ENCODE peak calls at places on chromosome 22, in five cellular contexts. W is adrenal gland, M is suprapubic skin, F is A549, I is uterus. C is an unnamed sample.

GRCh38 chr22:44489817-44490216 is 8.2 kb downstream of the RTL6 start:
- DNase-seq in W (no peak), M (no peak), F (no peak), I (no peak), C (no peak)

GRCh38 chr22:45946805-45947600 is 30.0 kb downstream of the WNT7B start:
- DNase-seq in W (no peak), M (no peak), F (no peak), I (no peak), C (no peak)

GRCh38 chr22:22655452-22656108 is 11.2 kb downstream of the GGTLC2 start:
- DNase-seq in W (no peak), M (no peak), F (no peak), I (no peak), C (no peak)

GRCh38 chr22:26679003-26679629 is 21.7 kb downstream of the MIAT start:
- DNase-seq in W (peak), M (no peak), F (peak), I (peak), C (peak)

GRCh38 chr22:38504731-38505594 is 1.1 kb downstream of the DDX17 start:
- DNase-seq in W (peak), M (no peak), F (peak), I (peak), C (peak)

GRCh38 chr22:17086750-17087149 is 1.9 kb downstream of the IL17RA start:
- DNase-seq in W (no peak), M (peak), F (no peak), I (no peak), C (no peak)

GRCh38 chr22:20254975-20255946 is 12.9 kb downstream of the RTN4R start:
- DNase-seq in W (no peak), M (no peak), F (no peak), I (no peak), C (no peak)

GRCh38 chr22:19823638-19824196 is 31.0 kb downstream of the GNB1L start:
- DNase-seq in W (peak), M (peak), F (no peak), I (no peak), C (no peak)

GRCh38 chr22:38246692-38247091 is 26.1 kb downstream of the TMEM184B start:
- DNase-seq in W (no peak), M (no peak), F (no peak), I (peak), C (peak)

GRCh38 chr22:42180349-42180842 is 49.8 kb upstream of the CYP2D6 start:
- DNase-seq in W (peak), M (no peak), F (no peak), I (peak), C (peak)

GRCh38 chr22:26043031-26043430 is 126.2 kb upstream of the SEZ6L start:
- DNase-seq in W (no peak), M (no peak), F (no peak), I (no peak), C (no peak)

GRCh38 chr22:26648761-26649363 is 8.5 kb upstream of the MIAT start:
- DNase-seq in W (no peak), M (no peak), F (no peak), I (no peak), C (no peak)

GRCh38 chr22:25448435-25449051 is 115.9 kb upstream of the GRK3 start:
- DNase-seq in W (peak), M (no peak), F (no peak), I (no peak), C (no peak)

GRCh38 chr22:43570531-43571144 is 158.8 kb downstream of the MPPED1 start:
- DNase-seq in W (no peak), M (no peak), F (no peak), I (no peak), C (no peak)

GRCh38 chr22:46267431-46268279 is at the start of gene TTC38:
- DNase-seq in W (peak), M (peak), F (peak), I (peak), C (peak)

GRCh38 chr22:36329217-36330078 is 58.3 kb downstream of the MYH9 start:
- DNase-seq in W (no peak), M (no peak), F (peak), I (peak), C (no peak)

GRCh38 chr22:42914511-42915076 is 57.5 kb upstream of the ARFGAP3 start:
- DNase-seq in W (no peak), M (no peak), F (no peak), I (no peak), C (no peak)

GRCh38 chr22:38187413-38188212 is 6.0 kb upstream of the PLA2G6 start:
- DNase-seq in W (no peak), M (no peak), F (no peak), I (no peak), C (no peak)

GRCh38 chr22:44159811-44160210 is 20.9 kb upstream of the PARVG start:
- DNase-seq in W (no peak), M (no peak), F (no peak), I (no peak), C (no peak)

GRCh38 chr22:45124176-45124857 is 39.4 kb upstream of the NUP50 start:
- DNase-seq in W (no peak), M (no peak), F (no peak), I (no peak), C (no peak)

GRCh38 chr22:42427211-42427610 is 5.0 kb downstream of the NFAM1 start:
- DNase-seq in W (no peak), M (no peak), F (no peak), I (no peak), C (no peak)

GRCh38 chr22:46036558-46037408 is 59.8 kb upstream of the WNT7B start:
- DNase-seq in W (peak), M (peak), F (peak), I (peak), C (no peak)

GRCh38 chr22:28029201-28029948 is 110.3 kb upstream of the PITPNB start:
- DNase-seq in W (peak), M (no peak), F (peak), I (no peak), C (no peak)

GRCh38 chr22:36197065-36197440 is 4.6 kb downstream of the APOL4 start:
- DNase-seq in W (no peak), M (no peak), F (no peak), I (peak), C (peak)

GRCh38 chr22:37633082-37633692 is 6.3 kb upstream of the SH3BP1 start:
- DNase-seq in W (no peak), M (no peak), F (no peak), I (no peak), C (no peak)

GRCh38 chr22:37425800-37426531 is 1.3 kb downstream of the ELFN2 start:
- DNase-seq in W (no peak), M (no peak), F (peak), I (no peak), C (no peak)

GRCh38 chr22:35099883-35100282 is 33.9 kb downstream of the ISX start:
- DNase-seq in W (no peak), M (no peak), F (peak), I (no peak), C (no peak)

GRCh38 chr22:41826430-41827383 is 6.2 kb upstream of the SREBF2 start:
- DNase-seq in W (peak), M (no peak), F (no peak), I (no peak), C (no peak)

DNA sequence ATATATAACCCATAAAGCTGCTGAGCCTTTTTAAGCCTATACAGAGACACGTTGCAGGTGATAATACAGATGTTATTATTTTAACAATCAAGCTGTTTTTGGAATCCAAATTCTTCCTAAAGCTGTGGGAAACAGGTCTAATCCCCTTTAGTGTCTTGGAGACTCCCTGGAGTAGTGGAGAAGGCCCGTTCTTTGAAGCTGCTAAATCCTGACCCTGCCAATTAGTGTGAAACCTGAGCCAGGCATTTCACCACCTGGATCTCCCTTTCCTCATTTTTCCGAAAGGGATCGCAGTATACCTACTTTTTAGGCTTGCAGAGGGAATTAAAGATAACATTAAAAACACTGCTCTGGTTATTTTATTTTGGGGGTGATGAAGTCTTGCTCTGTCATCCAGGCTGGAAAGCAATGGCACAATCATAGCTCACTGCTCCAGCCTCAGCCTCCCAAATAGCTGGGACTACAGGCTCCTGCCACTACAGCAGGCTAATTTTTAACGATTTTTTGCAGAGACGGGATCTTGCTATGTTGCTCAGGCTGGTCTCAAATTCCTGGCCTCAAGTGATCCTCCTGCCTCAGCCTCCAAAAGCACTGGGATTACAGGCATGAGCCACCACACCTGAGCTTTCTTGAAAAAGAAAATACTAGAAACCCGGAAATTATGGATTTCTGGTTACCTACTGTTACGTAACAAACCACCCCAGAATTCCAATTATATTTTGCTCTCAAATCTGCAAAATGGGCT is 1.7 kb upstream of the EIF4ENIF1 start:
- DNase-seq in W (no peak), M (no peak), F (no peak), I (no peak), C (no peak)
- TF ChIP-seq POLR2A in W (no peak), M (no peak), F (no peak), I (no peak), C (no peak)

GRCh38 chr22:29167032-29167911 is 38.4 kb upstream of the EMID1 start:
- DNase-seq in W (no peak), M (no peak), F (no peak), I (no peak), C (no peak)

GRCh38 chr22:29163808-29164207 is 41.9 kb upstream of the EMID1 start:
- DNase-seq in W (no peak), M (no peak), F (no peak), I (no peak), C (no peak)

GRCh38 chr22:29165336-29166060 is 40.2 kb upstream of the EMID1 start:
- DNase-seq in W (no peak), M (no peak), F (no peak), I (no peak), C (no peak)

GRCh38 chr22:29171721-29172120 is 34.0 kb upstream of the EMID1 start:
- DNase-seq in W (no peak), M (no peak), F (no peak), I (no peak), C (no peak)

DNA sequence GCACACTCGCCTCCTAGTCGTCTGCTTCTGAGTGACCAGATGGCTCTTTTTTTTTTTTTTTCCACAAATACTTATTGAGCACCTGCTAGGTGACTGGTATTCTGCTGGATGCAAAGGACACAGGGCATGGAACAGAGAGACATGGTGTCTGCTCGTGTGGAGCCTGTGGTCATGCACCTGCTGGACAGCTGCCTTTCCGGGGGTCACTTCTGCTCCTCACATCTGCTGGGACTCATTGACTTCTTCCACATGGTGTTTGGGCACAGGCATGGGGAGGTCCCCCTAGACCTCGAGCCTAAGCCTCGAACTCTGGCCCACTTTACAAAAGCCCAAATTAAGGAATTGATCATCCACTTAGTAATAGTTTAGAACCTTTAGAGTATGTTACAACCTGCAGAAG is 39.5 kb upstream of the EMID1 start:
- DNase-seq in W (no peak), M (no peak), F (no peak), I (no peak), C (no peak)
- H3K4me3 ChIP-seq in W (no peak), M (no peak), F (no peak), I (no peak), C (no peak)

GRCh38 chr22:48053973-48054372 is 1291.5 kb downstream of the TBC1D22A start:
- DNase-seq in W (no peak), M (peak), F (no peak), I (no peak), C (no peak)
- TF ChIP-seq POLR2A in W (no peak), M (no peak), F (no peak), I (no peak), C (no peak)

GRCh38 chr22:49971232-49972162 is 10.9 kb downstream of the PIM3 start:
- DNase-seq in W (peak), M (peak), F (peak), I (peak), C (peak)
- H3K4me3 ChIP-seq in W (no peak), M (peak), F (peak), I (peak), C (peak)

GRCh38 chr22:18110194-18110943 is at the start of gene TUBA8:
- DNase-seq in W (peak), M (peak), F (no peak), I (peak), C (no peak)
- TF ChIP-seq POLR2A in W (peak), M (no peak), F (no peak), I (no peak), C (peak)

GRCh38 chr22:40033586-40034380 is 39.0 kb downstream of the FAM83F start:
- DNase-seq in W (no peak), M (peak), F (no peak), I (no peak), C (no peak)
- H3K4me3 ChIP-seq in W (no peak), M (no peak), F (no peak), I (no peak), C (no peak)

DNA sequence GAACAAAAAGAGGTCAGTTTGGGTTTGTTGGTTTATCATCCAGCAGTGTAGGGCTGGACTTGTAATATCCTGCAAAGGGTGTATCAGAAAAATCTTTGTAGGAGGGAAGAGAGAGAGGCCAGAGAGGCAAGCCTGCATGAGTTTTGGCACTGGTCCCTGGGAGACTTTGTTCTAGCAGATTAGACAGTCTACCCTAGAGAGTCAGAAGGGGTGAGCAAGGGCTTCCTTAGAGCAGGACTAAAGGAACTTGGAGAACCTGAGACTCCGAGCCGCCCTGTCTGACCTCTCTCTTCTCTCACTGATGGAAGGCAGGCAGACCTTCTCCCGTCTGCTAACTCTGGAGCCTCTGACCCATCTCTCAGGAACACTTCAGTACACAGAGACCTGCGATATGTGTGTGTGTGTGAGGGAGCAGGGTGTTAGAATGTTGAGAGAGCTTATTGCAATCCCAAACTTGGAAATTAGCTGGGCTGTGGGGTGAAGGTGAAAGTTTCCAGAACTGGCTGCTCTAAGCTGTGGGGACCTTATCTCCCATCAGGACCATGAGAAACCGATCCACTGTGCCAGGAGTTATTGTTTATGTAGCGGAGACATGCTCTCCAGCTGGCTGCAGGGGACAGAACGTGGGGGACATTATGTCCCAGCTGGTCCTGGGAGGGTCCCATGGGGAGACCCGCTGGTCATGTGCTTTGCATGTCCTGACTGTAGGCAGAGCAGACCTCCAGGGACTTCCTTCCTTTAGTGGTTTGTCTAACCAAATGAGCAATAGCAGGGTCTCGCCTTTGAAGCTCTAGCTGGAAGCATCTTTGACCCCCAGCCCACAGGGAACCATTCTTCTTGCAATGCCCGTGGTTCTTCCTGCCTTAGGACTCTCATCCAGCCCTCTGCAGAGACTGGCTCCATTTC is 51.1 kb downstream of the TIMP3 start:
- DNase-seq in W (no peak), M (no peak), F (no peak), I (peak), C (peak)
- TF ChIP-seq POLR2A in W (no peak), M (no peak), F (no peak), I (no peak), C (no peak)

GRCh38 chr22:24321999-24322398 is 51.4 kb downstream of the SPECC1L start:
- DNase-seq in W (no peak), M (no peak), F (no peak), I (no peak), C (no peak)
- H3K4me3 ChIP-seq in W (no peak), M (no peak), F (no peak), I (no peak), C (no peak)